ENCODE peak calls at places on chromosomes 16 and 17, in nine cellular contexts. A is HCT116, U is astrocyte of the spinal cord, H is WERI-Rb-1, X is GM12865, I is WTC11, G is ovary, N is AG04450, W is glutamatergic neuron. Q is an unnamed sample.

GRCh38 chr16:47056704-47057630 is 83.5 kb upstream of the DNAJA2 start:
- DNase-seq in A (no peak), U (no peak), H (no peak), X (no peak), I (no peak), G (no peak), N (no peak), W (no peak), Q (no peak)

GRCh38 chr17:42779942-42780815 is at the start of gene WNK4:
- DNase-seq in A (no peak), U (peak), H (peak), X (no peak), I (peak), G (peak), N (no peak), W (peak), Q (peak)

GRCh38 chr16:25256821-25257503 is 683 bp downstream of the ZKSCAN2 start:
- DNase-seq in A (no peak), U (peak), H (peak), X (no peak), I (peak), G (no peak), N (no peak), W (peak), Q (peak)

GRCh38 chr17:75722076-75722475 is 817 bp downstream of the ITGB4 start:
- DNase-seq in A (no peak), U (no peak), H (no peak), X (no peak), I (no peak), G (no peak), N (no peak), W (no peak), Q (no peak)

GRCh38 chr16:46930861-46931260 is 42.6 kb downstream of the DNAJA2 start:
- DNase-seq in A (no peak), U (no peak), H (no peak), X (no peak), I (no peak), G (no peak), N (no peak), W (no peak), Q (no peak)

GRCh38 chr16:4330277-4330882 is 14.5 kb downstream of the GLIS2 start:
- DNase-seq in A (no peak), U (peak), H (peak), X (peak), I (peak), G (peak), N (no peak), W (peak), Q (peak)

GRCh38 chr17:34242553-34242952 is 12.5 kb upstream of the CCL2 start:
- DNase-seq in A (no peak), U (no peak), H (no peak), X (peak), I (no peak), G (no peak), N (no peak), W (no peak), Q (no peak)

GRCh38 chr17:76585649-76586593 is at the start of gene ST6GALNAC2:
- DNase-seq in A (peak), U (peak), H (peak), X (peak), I (peak), G (peak), N (no peak), W (peak), Q (peak)

GRCh38 chr16:49592507-49593422 is 219.2 kb downstream of the C16orf78 start:
- DNase-seq in A (peak), U (peak), H (peak), X (peak), I (peak), G (no peak), N (no peak), W (peak), Q (peak)

GRCh38 chr17:63646492-63646815 is 24.2 kb downstream of the MAP3K3 start:
- DNase-seq in A (no peak), U (no peak), H (no peak), X (peak), I (no peak), G (no peak), N (no peak), W (no peak), Q (no peak)

GRCh38 chr16:28313587-28313986 is 21.3 kb downstream of the SBK1 start:
- DNase-seq in A (no peak), U (no peak), H (no peak), X (no peak), I (no peak), G (no peak), N (no peak), W (no peak), Q (no peak)

GRCh38 chr16:84975522-84975921 is 35.8 kb downstream of the ZDHHC7 start:
- DNase-seq in A (no peak), U (no peak), H (no peak), X (no peak), I (no peak), G (no peak), N (no peak), W (no peak), Q (no peak)

GRCh38 chr16:84362410-84362809 is 5.9 kb upstream of the ATP2C2 start:
- DNase-seq in A (no peak), U (no peak), H (no peak), X (no peak), I (no peak), G (no peak), N (no peak), W (no peak), Q (no peak)

GRCh38 chr16:76943936-76944335 is 247.1 kb upstream of the MON1B start:
- DNase-seq in A (no peak), U (no peak), H (no peak), X (no peak), I (no peak), G (no peak), N (no peak), W (no peak), Q (no peak)

GRCh38 chr16:75209944-75210343 is 3.0 kb upstream of the CTRB2 start:
- DNase-seq in A (no peak), U (no peak), H (no peak), X (no peak), I (no peak), G (no peak), N (no peak), W (no peak), Q (no peak)

GRCh38 chr17:67260051-67260987 is 15.3 kb upstream of the HELZ start:
- DNase-seq in A (no peak), U (peak), H (no peak), X (peak), I (no peak), G (peak), N (no peak), W (no peak), Q (no peak)

GRCh38 chr17:79960788-79961522 is 74.7 kb downstream of the TBC1D16 start:
- DNase-seq in A (no peak), U (no peak), H (peak), X (no peak), I (no peak), G (no peak), N (no peak), W (no peak), Q (no peak)

GRCh38 chr17:40646791-40647548 is 648 bp downstream of the SMARCE1 start:
- DNase-seq in A (peak), U (no peak), H (peak), X (peak), I (no peak), G (no peak), N (no peak), W (peak), Q (peak)

GRCh38 chr17:11747441-11747840 is 149.2 kb downstream of the DNAH9 start:
- DNase-seq in A (no peak), U (no peak), H (no peak), X (no peak), I (no peak), G (no peak), N (no peak), W (no peak), Q (no peak)

GRCh38 chr16:715448-716249 is 731 bp downstream of the METRN start:
- DNase-seq in A (no peak), U (no peak), H (peak), X (no peak), I (no peak), G (no peak), N (no peak), W (peak), Q (no peak)

GRCh38 chr16:81491522-81492188 is 47.0 kb downstream of the CMIP start:
- DNase-seq in A (no peak), U (peak), H (peak), X (no peak), I (no peak), G (no peak), N (no peak), W (no peak), Q (no peak)

GRCh38 chr17:1716076-1716911 is 6.1 kb upstream of the TLCD2 start:
- DNase-seq in A (peak), U (peak), H (peak), X (peak), I (peak), G (peak), N (peak), W (peak), Q (peak)
- TF ChIP-seq CTCF in A (no peak), U (peak), H (peak), X (peak), I (no peak), G (no peak), N (peak), W (no peak), Q (no peak)

GRCh38 chr17:5667871-5668270 is 83.6 kb upstream of the NLRP1 start:
- DNase-seq in A (peak), U (no peak), H (peak), X (peak), I (peak), G (no peak), N (no peak), W (no peak), Q (no peak)
- TF ChIP-seq CTCF in A (peak), U (peak), H (peak), X (peak), I (no peak), G (no peak), N (no peak), W (no peak), Q (no peak)

DNA sequence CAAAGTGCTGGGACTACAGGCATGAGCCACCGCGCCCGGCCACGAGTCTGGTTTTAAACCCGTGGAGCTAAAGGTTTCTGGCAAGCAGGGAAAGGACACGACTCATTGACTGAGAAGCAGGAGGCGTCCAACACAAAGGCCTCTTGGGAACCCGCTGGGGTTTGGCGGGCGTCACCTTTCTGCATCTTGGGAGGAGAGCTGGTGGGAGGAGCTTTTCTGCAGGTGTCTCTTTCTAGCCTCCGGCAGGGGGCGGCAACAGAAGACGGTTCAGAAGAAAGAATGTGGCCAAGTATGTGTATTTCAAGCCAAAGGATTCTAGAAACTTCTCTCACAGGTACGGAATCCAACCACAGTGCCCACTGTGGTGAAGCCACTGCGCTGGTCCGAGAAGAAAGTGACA is 97.4 kb downstream of the MRM3 start:
- DNase-seq in A (peak), U (peak), H (no peak), X (peak), I (peak), G (peak), N (no peak), W (peak), Q (peak)
- TF ChIP-seq CTCF in A (peak), U (peak), H (no peak), X (peak), I (peak), G (no peak), N (no peak), W (peak), Q (peak)

GRCh38 chr17:17484451-17484899 is 7.7 kb downstream of the MED9 start:
- DNase-seq in A (no peak), U (no peak), H (no peak), X (no peak), I (no peak), G (no peak), N (no peak), W (no peak), Q (no peak)
- TF ChIP-seq CTCF in A (no peak), U (no peak), H (no peak), X (no peak), I (no peak), G (no peak), N (no peak), W (no peak), Q (no peak)

GRCh38 chr17:56482229-56482628 is 111.3 kb upstream of the NOG start:
- DNase-seq in A (no peak), U (no peak), H (no peak), X (no peak), I (no peak), G (no peak), N (no peak), W (no peak), Q (no peak)

GRCh38 chr17:56475121-56475520 is 118.4 kb upstream of the NOG start:
- DNase-seq in A (no peak), U (no peak), H (no peak), X (no peak), I (no peak), G (no peak), N (no peak), W (no peak), Q (no peak)

GRCh38 chr17:56481654-56482053 is 111.8 kb upstream of the NOG start:
- DNase-seq in A (no peak), U (no peak), H (no peak), X (no peak), I (no peak), G (no peak), N (no peak), W (no peak), Q (no peak)

GRCh38 chr17:56478836-56479447 is 114.6 kb upstream of the NOG start:
- DNase-seq in A (peak), U (peak), H (peak), X (peak), I (peak), G (no peak), N (no peak), W (peak), Q (peak)
- TF ChIP-seq CTCF in A (peak), U (peak), H (peak), X (peak), I (peak), G (no peak), N (peak), W (peak), Q (peak)

DNA sequence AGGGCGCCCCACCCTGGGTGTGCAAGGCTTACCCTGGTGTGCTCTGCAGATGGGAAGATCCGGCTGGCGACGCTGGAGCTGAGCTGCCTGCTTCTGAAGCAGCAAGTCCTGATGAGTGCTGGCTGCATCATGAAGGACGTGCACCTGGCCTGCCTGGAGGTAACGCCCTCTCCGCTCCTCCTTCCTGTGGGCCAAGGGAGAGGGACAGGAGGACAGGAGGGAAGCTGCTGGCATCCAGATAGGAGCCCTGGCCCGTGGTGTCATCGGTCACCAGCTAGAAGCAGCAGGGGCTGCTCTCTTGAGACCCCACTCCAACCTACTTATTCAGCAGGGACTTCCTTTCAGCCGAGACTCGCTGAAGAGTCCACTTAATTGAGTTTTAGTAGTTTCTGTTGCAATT is 97.8 kb downstream of the CLEC16A start:
- DNase-seq in A (no peak), U (no peak), H (no peak), X (no peak), I (no peak), G (no peak), N (no peak), W (no peak), Q (no peak)
- TF ChIP-seq CTCF in A (no peak), U (no peak), H (no peak), X (no peak), I (no peak), G (no peak), N (no peak), W (no peak), Q (no peak)

GRCh38 chr16:70739389-70739788 is 53.5 kb upstream of the MTSS2 start:
- DNase-seq in A (no peak), U (no peak), H (no peak), X (no peak), I (no peak), G (no peak), N (no peak), W (no peak), Q (no peak)

GRCh38 chr16:70738083-70738977 is 52.5 kb upstream of the MTSS2 start:
- DNase-seq in A (no peak), U (peak), H (peak), X (peak), I (peak), G (peak), N (peak), W (peak), Q (peak)

GRCh38 chr16:70736454-70737376 is 50.9 kb upstream of the MTSS2 start:
- DNase-seq in A (no peak), U (no peak), H (no peak), X (peak), I (no peak), G (no peak), N (no peak), W (no peak), Q (no peak)

GRCh38 chr16:70735141-70735979 is 49.5 kb upstream of the MTSS2 start:
- DNase-seq in A (no peak), U (peak), H (no peak), X (no peak), I (peak), G (no peak), N (peak), W (no peak), Q (no peak)

DNA sequence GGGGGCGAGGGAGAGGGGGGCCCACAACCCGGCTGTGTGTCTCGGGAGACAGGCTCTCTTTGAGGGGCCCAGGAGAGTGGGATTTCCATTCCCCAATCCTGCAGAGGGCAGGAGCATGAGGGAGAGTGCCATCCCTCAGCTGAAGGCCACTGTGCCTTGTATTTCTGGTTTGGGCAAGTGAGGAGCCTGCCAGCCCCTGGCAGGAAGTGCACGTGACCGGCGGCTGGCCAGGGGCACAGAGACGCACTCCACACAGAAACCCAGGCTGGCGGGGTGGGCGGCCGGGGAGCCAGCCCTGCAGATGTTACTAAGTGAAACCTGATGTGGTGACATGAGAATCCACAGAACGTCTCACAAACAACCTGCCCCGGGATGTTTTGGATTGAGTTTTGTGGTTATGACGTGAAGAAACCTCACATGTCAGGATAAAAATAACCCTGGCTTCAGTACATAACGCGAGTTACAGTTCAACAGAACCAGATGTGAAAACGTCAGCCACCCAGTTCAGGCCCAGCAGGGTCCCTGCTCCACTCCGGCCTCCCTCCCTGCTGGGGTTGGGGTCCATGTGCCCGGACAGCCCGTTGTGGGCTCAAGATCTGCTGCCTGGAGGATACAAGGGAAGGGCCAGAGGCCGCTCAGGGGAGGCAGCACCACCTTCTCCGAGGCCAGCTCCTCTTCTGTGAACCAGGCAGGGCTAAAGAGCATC is 51.7 kb upstream of the MTSS2 start:
- DNase-seq in A (no peak), U (peak), H (no peak), X (peak), I (no peak), G (peak), N (peak), W (no peak), Q (no peak)
- TF ChIP-seq CTCF in A (no peak), U (no peak), H (no peak), X (no peak), I (no peak), G (no peak), N (no peak), W (no peak), Q (no peak)

GRCh38 chr17:45755050-45755449 is 29.1 kb upstream of the CRHR1 start:
- DNase-seq in A (no peak), U (no peak), H (no peak), X (no peak), I (no peak), G (no peak), N (no peak), W (no peak), Q (no peak)

GRCh38 chr17:45757431-45758218 is 26.5 kb upstream of the CRHR1 start:
- DNase-seq in A (no peak), U (no peak), H (no peak), X (no peak), I (no peak), G (no peak), N (no peak), W (no peak), Q (no peak)

GRCh38 chr17:45753645-45754225 is 30.4 kb upstream of the CRHR1 start:
- DNase-seq in A (no peak), U (no peak), H (no peak), X (no peak), I (no peak), G (no peak), N (no peak), W (no peak), Q (no peak)

GRCh38 chr17:45758544-45758943 is 25.6 kb upstream of the CRHR1 start:
- DNase-seq in A (no peak), U (no peak), H (no peak), X (no peak), I (no peak), G (no peak), N (no peak), W (no peak), Q (no peak)

DNA sequence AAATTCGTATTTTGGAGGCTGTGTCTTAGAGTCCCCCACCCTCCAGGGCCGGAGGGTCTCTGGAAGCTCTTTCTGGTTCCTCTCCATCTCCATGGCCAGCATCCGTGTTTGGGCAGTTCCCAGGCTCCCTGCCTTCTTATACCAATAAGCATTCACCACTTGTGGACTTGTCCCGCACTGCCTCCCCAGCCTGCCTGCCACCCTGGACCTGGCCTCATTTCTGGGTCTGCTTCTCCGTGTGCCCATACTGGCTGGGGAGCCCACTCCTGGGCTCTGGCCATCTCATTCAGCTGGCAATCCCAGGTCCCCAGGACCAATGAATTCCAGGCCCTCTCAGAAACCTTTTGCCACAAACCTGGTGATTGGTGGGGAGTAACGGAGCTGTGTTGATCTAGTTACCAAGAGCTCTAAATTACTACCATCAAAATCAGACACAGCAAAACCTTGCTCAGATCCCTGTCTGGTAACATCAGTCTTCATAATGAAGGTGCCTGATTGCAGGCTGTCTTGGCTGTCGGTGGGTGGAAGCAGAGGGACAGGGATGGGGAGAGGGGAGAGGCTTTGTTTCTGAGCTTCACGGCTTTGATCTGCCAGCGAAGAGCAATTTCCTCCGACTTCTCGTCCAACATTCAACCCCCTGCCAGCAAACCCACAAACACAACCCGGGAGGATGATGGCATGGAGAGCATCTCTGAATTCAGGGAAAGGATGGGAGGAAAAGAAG is 27.7 kb upstream of the CRHR1 start:
- DNase-seq in A (no peak), U (no peak), H (peak), X (no peak), I (no peak), G (no peak), N (no peak), W (no peak), Q (no peak)
- TF ChIP-seq CTCF in A (no peak), U (no peak), H (peak), X (no peak), I (no peak), G (no peak), N (no peak), W (no peak), Q (no peak)

GRCh38 chr17:82616021-82616703 is 32.1 kb downstream of the WDR45B start:
- DNase-seq in A (no peak), U (no peak), H (no peak), X (no peak), I (no peak), G (no peak), N (no peak), W (no peak), Q (no peak)

GRCh38 chr17:82613283-82614094 is 34.8 kb downstream of the WDR45B start:
- DNase-seq in A (no peak), U (no peak), H (no peak), X (no peak), I (peak), G (no peak), N (no peak), W (peak), Q (no peak)

GRCh38 chr17:82619211-82619610 is 29.0 kb downstream of the WDR45B start:
- DNase-seq in A (no peak), U (no peak), H (no peak), X (no peak), I (no peak), G (no peak), N (no peak), W (no peak), Q (no peak)

GRCh38 chr17:82614095-82614631 is 34.1 kb downstream of the WDR45B start:
- DNase-seq in A (no peak), U (no peak), H (no peak), X (no peak), I (no peak), G (no peak), N (no peak), W (no peak), Q (no peak)

GRCh38 chr17:82615084-82616020 is 32.9 kb downstream of the WDR45B start:
- DNase-seq in A (no peak), U (no peak), H (peak), X (no peak), I (peak), G (peak), N (no peak), W (peak), Q (no peak)
- TF ChIP-seq CTCF in A (peak), U (peak), H (peak), X (no peak), I (no peak), G (no peak), N (no peak), W (no peak), Q (no peak)